ENCODE peak calls at places on chromosomes 13 and 19, in seven cellular contexts. B, R, S, V, G, C and P are unnamed samples.

GRCh38 chr13:47175172-47175806 is 278.4 kb upstream of the HTR2A start:
- DNase-seq in R (no peak), V (no peak), S (no peak), C (no peak), G (no peak), B (no peak), P (no peak)

GRCh38 chr13:43307921-43308433 is 284.6 kb downstream of the DNAJC15 start:
- DNase-seq in G (peak), R (no peak), C (no peak), V (peak), S (peak), B (peak), P (peak)

GRCh38 chr13:84470528-84470927 is 588.3 kb upstream of the SLITRK1 start:
- DNase-seq in B (no peak), G (no peak), C (no peak), R (no peak), S (no peak), V (no peak), P (no peak)

GRCh38 chr13:41740479-41740878 is 220.4 kb downstream of the VWA8 start:
- DNase-seq in R (no peak), C (no peak), V (no peak), S (no peak), B (no peak), G (no peak), P (no peak)

GRCh38 chr13:48731957-48732569 is 78.3 kb downstream of the CYSLTR2 start:
- DNase-seq in V (peak), S (peak), B (no peak), C (peak), R (peak), G (peak), P (peak)

GRCh38 chr19:57241181-57241580 is 749 bp downstream of the ZNF805 start:
- DNase-seq in V (peak), C (no peak), R (no peak), S (peak), G (peak), B (no peak), P (peak)

GRCh38 chr19:46748325-46749109 is 2.3 kb upstream of the STRN4 start:
- DNase-seq in B (no peak), C (no peak), G (peak), S (peak), R (no peak), V (peak), P (peak)

GRCh38 chr19:33376423-33376822 is 2.9 kb downstream of the CEBPG start:
- DNase-seq in B (no peak), G (peak), R (no peak), C (peak), S (no peak), V (no peak), P (no peak)

GRCh38 chr13:29598321-29598720 is 2.8 kb upstream of the SLC7A1 start:
- DNase-seq in S (no peak), V (no peak), R (no peak), C (no peak), G (no peak), B (no peak), P (no peak)

GRCh38 chr19:50772408-50773311 is 2.4 kb downstream of the GPR32 start:
- DNase-seq in S (peak), C (peak), R (no peak), V (peak), B (no peak), G (no peak), P (no peak)

GRCh38 chr13:110790371-110790770 is 76.9 kb downstream of the ING1 start:
- DNase-seq in S (no peak), R (no peak), V (no peak), C (no peak), B (no peak), G (no peak), P (no peak)

GRCh38 chr19:31534231-31534630 is 185.0 kb upstream of the TSHZ3 start:
- DNase-seq in V (no peak), S (no peak), G (no peak), B (no peak), C (no peak), R (no peak), P (no peak)

GRCh38 chr13:32581177-32581786 is 5.0 kb upstream of the PDS5B start:
- DNase-seq in V (peak), S (no peak), C (peak), B (no peak), G (peak), R (no peak), P (peak)

GRCh38 chr13:49219647-49220034 is 497 bp upstream of the MLNR start:
- DNase-seq in S (no peak), B (no peak), C (no peak), G (peak), V (no peak), R (no peak), P (no peak)

GRCh38 chr19:50739132-50739746 is 16.1 kb downstream of the CLEC11A start:
- DNase-seq in R (no peak), G (no peak), V (no peak), S (no peak), B (no peak), C (no peak), P (no peak)

GRCh38 chr13:76289558-76289957 is 596.6 kb downstream of the KCTD12 start:
- DNase-seq in S (no peak), C (no peak), B (no peak), V (no peak), G (no peak), R (no peak), P (no peak)

GRCh38 chr19:57362419-57362818 is 932 bp upstream of the TRAPPC2B start:
- DNase-seq in G (no peak), S (no peak), V (no peak), C (no peak), R (no peak), B (no peak), P (no peak)

GRCh38 chr13:65470781-65471180 is 1759.4 kb downstream of the PCDH9 start:
- DNase-seq in S (no peak), R (no peak), C (no peak), G (no peak), B (no peak), V (no peak), P (no peak)

GRCh38 chr19:1081301-1082164 is 13.6 kb downstream of the POLR2E start:
- DNase-seq in C (no peak), G (no peak), R (no peak), V (no peak), S (no peak), B (no peak), P (no peak)

GRCh38 chr19:2255982-2256685 is at the start of gene JSRP1:
- DNase-seq in G (no peak), R (no peak), C (no peak), S (peak), V (no peak), B (no peak), P (no peak)

GRCh38 chr19:43290568-43291359 is 21.4 kb upstream of the PSG9 start:
- DNase-seq in S (no peak), G (no peak), V (no peak), R (no peak), B (no peak), C (no peak), P (peak)

GRCh38 chr13:28355046-28355821 is 139.7 kb downstream of the FLT1 start:
- DNase-seq in G (no peak), C (no peak), V (no peak), S (no peak), R (no peak), B (no peak), P (peak)

GRCh38 chr19:19540707-19541515 is 2.8 kb downstream of the CILP2 start:
- DNase-seq in C (peak), S (peak), V (peak), B (no peak), R (peak), G (no peak), P (peak)

GRCh38 chr13:44921931-44922758 is 67.1 kb downstream of the NUFIP1 start:
- DNase-seq in C (peak), B (no peak), V (no peak), G (peak), S (no peak), R (no peak), P (peak)

GRCh38 chr19:480016-480855 is 16.1 kb upstream of the MADCAM1 start:
- DNase-seq in S (peak), C (no peak), B (no peak), R (no peak), G (peak), V (peak), P (peak)

GRCh38 chr19:5799247-5800241 is 5.3 kb upstream of the NRTN start:
- DNase-seq in R (no peak), C (no peak), S (peak), B (no peak), V (peak), G (no peak), P (no peak)

GRCh38 chr19:49057636-49058234 is at the start of gene CGB7:
- DNase-seq in S (peak), G (peak), B (no peak), R (no peak), C (no peak), V (peak), P (peak)

GRCh38 chr19:45101796-45102195 is 8.8 kb downstream of the PPP1R37 start:
- DNase-seq in S (no peak), C (no peak), V (no peak), R (no peak), G (no peak), B (no peak), P (no peak)

GRCh38 chr19:45104658-45105384 is 11.8 kb downstream of the PPP1R37 start:
- DNase-seq in B (no peak), C (no peak), R (no peak), S (no peak), G (no peak), V (no peak), P (no peak)

GRCh38 chr19:45103625-45104319 is 10.8 kb downstream of the PPP1R37 start:
- DNase-seq in S (no peak), C (no peak), B (no peak), G (peak), R (no peak), V (no peak), P (no peak)

GRCh38 chr19:45102481-45102880 is 9.5 kb downstream of the PPP1R37 start:
- DNase-seq in C (no peak), R (no peak), V (no peak), B (no peak), S (no peak), G (no peak), P (no peak)

DNA sequence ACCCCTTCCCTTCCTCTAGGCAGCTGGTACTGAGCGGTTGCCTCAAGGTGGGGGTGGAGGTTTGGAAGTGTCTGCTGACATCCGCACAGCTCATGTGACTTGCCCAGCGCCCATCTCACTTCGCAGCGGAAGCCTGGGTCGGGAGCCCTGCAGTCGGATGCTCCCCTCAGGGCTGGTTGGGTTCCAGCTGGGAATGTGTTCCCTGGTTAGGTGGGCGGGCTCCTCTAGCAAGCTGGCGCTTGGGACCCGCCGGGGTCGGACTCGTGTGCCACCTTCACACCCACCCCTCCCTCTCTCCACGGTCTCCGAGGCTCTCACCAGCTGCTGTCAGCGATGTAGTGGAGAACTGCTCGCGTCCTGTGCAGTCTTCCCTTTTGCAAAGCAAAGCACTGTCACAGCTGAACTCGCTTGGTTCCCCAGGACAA is 10.2 kb downstream of the PPP1R37 start:
- DNase-seq in B (no peak), S (no peak), R (no peak), C (no peak), V (no peak), G (no peak), P (no peak)
- TF ChIP-seq JUND in B (no peak), S (no peak), R (no peak), C (no peak), V (no peak), G (no peak), P (no peak)

DNA sequence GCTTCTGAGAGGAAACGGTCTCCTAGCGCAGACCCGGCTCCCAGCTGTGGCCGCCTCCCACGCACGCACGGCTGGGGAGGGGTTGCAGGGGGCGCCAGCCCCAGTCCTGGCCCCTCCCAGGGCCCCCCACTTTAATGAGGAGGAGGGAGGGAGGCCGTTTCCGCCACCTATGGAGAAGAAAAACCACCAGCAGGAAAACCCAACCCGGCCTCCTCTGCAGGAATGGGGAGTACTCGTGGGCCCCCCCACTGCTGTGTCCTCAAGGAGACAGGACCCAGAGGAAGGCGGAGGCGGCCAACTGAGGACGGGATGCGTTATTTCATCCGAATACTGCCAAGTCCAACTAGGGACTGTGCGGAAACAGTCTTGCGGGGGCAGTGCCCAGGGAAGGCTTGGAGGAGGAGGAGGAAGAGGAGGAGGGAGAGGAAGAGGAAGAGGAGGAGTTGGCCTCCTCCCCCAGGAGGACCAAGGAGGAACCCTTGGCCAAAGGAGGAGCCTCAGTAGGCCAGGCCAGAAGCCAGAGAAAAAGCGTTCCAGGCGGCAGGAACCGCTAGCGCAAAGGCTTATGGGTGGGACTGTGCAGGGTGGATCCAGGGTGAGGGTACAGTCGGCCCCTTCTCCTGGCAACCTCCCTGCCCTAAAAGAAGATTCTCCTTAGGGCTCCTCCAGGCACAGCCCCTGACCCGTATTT is 3.9 kb upstream of the SSBP4 start:
- DNase-seq in V (peak), B (no peak), R (no peak), S (no peak), C (no peak), G (no peak), P (peak)
- TF ChIP-seq JUND in V (peak), B (no peak), R (no peak), S (no peak), C (no peak), G (no peak), P (no peak)

GRCh38 chr19:35030257-35031071 is at the start of gene SCN1B:
- DNase-seq in G (peak), C (peak), B (no peak), R (no peak), S (peak), V (peak), P (peak)
- TF ChIP-seq JUND in G (no peak), C (no peak), B (no peak), R (no peak), S (no peak), V (peak), P (no peak)

GRCh38 chr13:112450118-112450517 is 74.0 kb downstream of the SPACA7 start:
- DNase-seq in B (no peak), S (no peak), R (no peak), G (no peak), V (no peak), C (no peak), P (no peak)

GRCh38 chr13:112448621-112449544 is 72.7 kb downstream of the SPACA7 start:
- DNase-seq in C (no peak), R (no peak), S (peak), V (no peak), G (no peak), B (no peak), P (peak)

GRCh38 chr13:112451512-112452379 is 75.6 kb downstream of the SPACA7 start:
- DNase-seq in S (peak), V (no peak), C (no peak), R (no peak), G (no peak), B (no peak), P (no peak)

GRCh38 chr13:112449545-112449930 is 73.4 kb downstream of the SPACA7 start:
- DNase-seq in R (no peak), C (no peak), G (no peak), S (peak), B (no peak), V (no peak), P (no peak)

DNA sequence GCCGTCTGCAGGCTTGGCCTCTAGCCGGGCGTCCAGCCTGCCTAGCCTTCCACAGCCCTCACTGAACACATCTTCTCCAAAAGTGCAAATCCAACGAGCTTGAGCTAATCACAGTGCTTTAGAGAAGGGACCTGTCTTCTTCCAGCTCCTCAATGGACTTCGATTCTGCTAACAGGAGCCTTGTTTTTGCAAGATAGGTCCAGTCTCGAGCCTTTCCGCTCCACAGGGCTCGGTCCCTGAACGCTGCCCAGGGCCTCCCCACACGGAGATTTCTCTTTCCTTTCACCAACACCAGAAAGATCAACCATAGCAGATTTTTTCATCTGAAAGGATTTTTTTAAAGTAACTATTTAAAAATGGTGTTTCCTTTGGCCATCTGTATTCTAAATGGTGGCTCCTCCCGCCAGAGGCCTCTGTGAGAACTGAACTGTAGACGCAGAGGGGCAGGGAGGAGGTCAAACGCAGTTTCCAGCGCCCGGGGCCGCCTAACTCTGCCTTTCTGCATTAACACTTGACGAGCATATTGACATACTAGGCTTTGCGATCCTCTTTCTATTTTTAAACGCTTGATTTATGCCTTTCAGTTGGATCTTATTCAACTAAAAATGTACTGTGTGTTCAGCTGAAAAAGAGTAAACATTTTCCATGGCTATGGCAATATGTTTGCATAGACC is 74.5 kb downstream of the SPACA7 start:
- DNase-seq in C (no peak), R (no peak), G (no peak), B (no peak), V (no peak), S (no peak), P (no peak)
- TF ChIP-seq JUND in C (no peak), R (no peak), G (no peak), B (no peak), V (no peak), S (no peak), P (no peak)

GRCh38 chr13:96119921-96120320 is 30.0 kb downstream of the HS6ST3 start:
- DNase-seq in G (no peak), S (no peak), C (no peak), V (no peak), R (no peak), B (no peak), P (no peak)
- TF ChIP-seq JUND in G (no peak), S (no peak), C (no peak), V (no peak), R (no peak), B (no peak), P (no peak)

DNA sequence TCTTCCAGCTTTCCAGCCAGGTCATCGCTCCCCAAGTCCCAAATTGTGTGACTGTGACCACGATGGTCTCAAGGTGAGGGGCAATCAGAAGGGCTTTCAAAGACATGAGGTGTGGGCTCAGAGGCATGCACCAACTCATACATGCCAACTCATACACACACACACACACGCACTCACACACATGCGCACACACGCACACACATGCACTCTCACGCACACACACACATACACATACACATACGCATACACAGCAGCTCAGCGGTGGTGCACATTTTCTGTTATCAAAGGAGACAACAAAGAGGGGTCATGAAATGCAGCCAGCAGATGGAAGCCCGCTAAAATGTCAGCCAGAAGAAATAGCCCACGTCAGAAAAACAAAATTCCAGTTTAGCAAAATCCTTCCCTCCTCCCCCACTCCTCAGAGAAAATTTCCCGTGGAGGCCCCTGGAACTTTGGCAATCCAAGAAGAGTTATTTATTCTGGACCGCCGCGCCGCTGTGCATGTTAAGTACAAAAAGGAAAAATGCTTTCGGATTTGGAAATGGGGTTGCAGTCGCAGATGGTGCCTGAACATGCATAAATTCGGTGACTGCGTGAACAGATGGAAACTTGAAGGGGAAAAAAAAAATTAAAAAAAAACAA is 114.7 kb upstream of the VSTM2B start:
- DNase-seq in R (no peak), G (no peak), S (no peak), V (no peak), C (no peak), B (no peak), P (no peak)
- TF ChIP-seq JUND in R (no peak), G (no peak), S (no peak), V (no peak), C (no peak), B (no peak), P (no peak)

GRCh38 chr19:16895467-16896097 is 6.8 kb downstream of the F2RL3 start:
- DNase-seq in G (no peak), B (no peak), R (no peak), C (no peak), S (no peak), V (no peak), P (no peak)

GRCh38 chr19:16892868-16893685 is 4.3 kb downstream of the F2RL3 start:
- DNase-seq in V (peak), C (no peak), S (no peak), G (no peak), R (no peak), B (no peak), P (no peak)

GRCh38 chr19:16893686-16893990 is 4.8 kb downstream of the F2RL3 start:
- DNase-seq in V (peak), B (no peak), G (no peak), R (no peak), C (no peak), S (no peak), P (no peak)

GRCh38 chr19:16892438-16892837 is 3.6 kb downstream of the F2RL3 start:
- DNase-seq in C (no peak), G (no peak), R (no peak), B (no peak), V (no peak), S (no peak), P (no peak)

GRCh38 chr19:16894080-16894479 is 5.3 kb downstream of the F2RL3 start:
- DNase-seq in C (no peak), S (no peak), V (peak), G (no peak), R (no peak), B (no peak), P (no peak)
- TF ChIP-seq JUND in C (no peak), S (no peak), V (no peak), G (no peak), R (no peak), B (no peak), P (no peak)

DNA sequence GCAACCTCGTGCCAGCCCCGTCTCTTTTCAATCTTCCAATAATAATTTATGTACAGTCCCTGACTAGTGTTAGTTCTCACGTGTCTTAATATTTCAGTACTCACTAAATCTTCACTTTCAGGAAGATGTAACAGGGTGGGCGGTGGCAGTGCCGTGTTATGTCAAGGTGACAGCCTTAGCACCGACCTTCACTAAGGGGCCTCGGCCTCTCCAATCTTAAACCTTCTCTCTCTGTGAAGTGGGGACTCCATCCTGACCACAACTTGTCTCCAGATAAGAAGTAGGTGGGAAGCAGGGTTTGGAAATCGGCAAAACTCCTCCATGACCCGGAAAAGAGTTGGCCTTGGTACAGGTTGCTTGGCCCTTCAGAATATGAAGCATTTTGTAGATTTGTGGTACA is 1.8 kb downstream of the RPS19 start:
- DNase-seq in B (no peak), S (no peak), V (no peak), R (no peak), G (no peak), C (no peak), P (no peak)
- TF ChIP-seq JUND in B (no peak), S (no peak), V (no peak), R (no peak), G (no peak), C (no peak), P (no peak)